ENCODE peak calls at places on chromosomes 4 and X, in five cellular contexts. T, M, N, U and X are unnamed samples. For H3K4me1, the result is how much of the 10 kb centered on the place peaks cover.

GRCh38 chrX:31165241-31166035 is 93.6 kb upstream of the FTHL17 start:
- DNase-seq in N (no peak), M (no peak), T (no peak), U (no peak), X (no peak)

GRCh38 chrX:151458824-151459223 is 61.8 kb downstream of the VMA21 start:
- DNase-seq in T (no peak), N (no peak), M (no peak), U (no peak), X (no peak)

GRCh38 chr4:124276461-124276860 is 436.1 kb downstream of the ANKRD50 start:
- DNase-seq in N (no peak), M (no peak), U (no peak), T (no peak), X (no peak)

GRCh38 chr4:53421791-53422190 is 44.4 kb downstream of the FIP1L1 start:
- DNase-seq in M (no peak), T (no peak), U (no peak), N (no peak), X (no peak)

GRCh38 chr4:898869-899555 is 33.1 kb downstream of the GAK start:
- DNase-seq in U (no peak), M (no peak), N (no peak), T (no peak), X (no peak)

GRCh38 chr4:122914292-122914904 is 8.0 kb downstream of the NUDT6 start:
- DNase-seq in M (no peak), U (no peak), N (no peak), T (no peak), X (no peak)

GRCh38 chr4:180225977-180226376 is 2017.2 kb upstream of the TENM3 start:
- DNase-seq in U (no peak), T (no peak), N (no peak), M (no peak), X (no peak)

GRCh38 chrX:27336466-27337091 is 126.6 kb downstream of the PPP4R3C start:
- DNase-seq in N (peak), T (peak), M (no peak), U (peak), X (no peak)

GRCh38 chrX:39577976-39578962 is 519.5 kb downstream of the BCOR start:
- DNase-seq in N (peak), T (peak), M (peak), U (peak), X (no peak)

GRCh38 chrX:78029663-78030062 is 60.2 kb upstream of the PGAM4 start:
- DNase-seq in N (peak), T (peak), U (peak), M (no peak), X (peak)

GRCh38 chr4:152983774-152984411 is 47.8 kb downstream of the FHDC1 start:
- DNase-seq in N (no peak), U (no peak), T (no peak), M (no peak), X (no peak)

DNA sequence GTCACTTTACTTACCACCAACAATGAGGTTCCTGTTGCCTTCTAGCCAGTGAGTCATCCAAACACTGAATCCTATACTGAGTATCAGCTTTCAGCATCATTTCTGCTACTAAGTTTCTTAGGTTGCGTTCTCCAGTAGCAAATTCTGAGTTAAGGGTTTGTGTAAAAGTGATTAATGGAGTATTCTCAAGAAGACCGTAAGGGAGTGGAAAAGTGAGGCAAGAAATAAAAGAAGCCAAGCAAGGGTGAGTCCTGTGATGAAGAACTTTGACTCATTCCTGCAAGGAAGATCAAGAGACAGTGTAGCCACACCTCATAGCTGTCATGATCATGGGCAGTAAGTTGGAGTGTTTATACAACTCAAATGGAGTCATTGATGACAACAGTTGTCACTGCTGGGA is 446.2 kb downstream of the RAPGEF2 start:
- DNase-seq in N (no peak), T (no peak), U (no peak), M (no peak), X (no peak)
- TF ChIP-seq POLR2A in N (no peak), T (no peak), U (no peak), M (no peak), X (no peak)

GRCh38 chr4:187908079-187908501 is 87.5 kb upstream of the ZFP42 start:
- DNase-seq in M (no peak), T (no peak), N (no peak), U (no peak), X (no peak)
- H3K4me3 ChIP-seq in M (no peak), T (no peak), N (no peak), U (no peak), X (no peak)

DNA sequence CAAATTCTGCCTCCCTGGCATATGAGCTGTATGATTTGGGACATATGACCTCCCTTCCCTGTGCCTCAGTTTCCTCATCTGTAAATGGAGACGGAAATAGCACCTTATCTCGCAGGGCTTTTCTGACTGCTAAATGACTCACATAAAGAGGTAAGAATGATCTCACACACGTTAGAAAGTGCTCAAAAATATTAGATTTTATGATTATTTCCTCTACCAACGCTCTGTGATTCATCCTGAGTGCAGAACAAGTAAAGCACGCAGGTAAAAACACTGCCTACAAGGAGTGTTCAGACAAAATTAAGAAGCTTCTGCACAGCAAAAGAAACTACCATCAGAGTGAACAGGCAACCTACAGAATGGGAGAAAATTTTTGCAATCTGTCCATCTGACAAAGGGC is 21.1 kb downstream of the ACSL1 start:
- DNase-seq in M (no peak), T (no peak), U (no peak), N (no peak), X (no peak)
- H3K4me1 ChIP-seq in M (under half), T (under half), U (half or more), N (under half), X (under half)

DNA sequence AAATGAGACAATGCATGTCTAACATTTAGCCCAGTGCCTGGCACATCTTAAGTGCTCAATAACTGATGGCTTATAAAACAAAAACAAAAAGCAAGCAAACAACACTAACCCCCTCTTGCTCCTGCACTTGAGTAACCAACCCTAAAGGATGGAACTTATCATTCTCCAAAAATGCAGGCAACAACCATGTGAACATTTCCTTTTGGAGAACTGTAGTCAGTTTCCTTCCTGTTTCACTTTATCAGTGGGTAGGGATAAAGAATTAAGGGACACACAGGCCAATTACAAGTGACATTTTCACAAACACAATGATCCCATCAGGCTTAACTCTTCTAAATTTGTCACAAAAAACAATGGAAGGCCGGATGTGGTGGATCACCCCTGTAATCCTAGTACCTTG is 30.4 kb downstream of the RPS3A start:
- DNase-seq in N (no peak), M (no peak), T (no peak), U (no peak), X (no peak)
- TF ChIP-seq POLR2A in N (no peak), M (no peak), T (no peak), U (no peak), X (no peak)

GRCh38 chr4:128451270-128451905 is 163.8 kb upstream of the PGRMC2 start:
- DNase-seq in T (no peak), N (no peak), M (no peak), U (no peak), X (no peak)

GRCh38 chr4:128455076-128455345 is 167.4 kb upstream of the PGRMC2 start:
- DNase-seq in U (no peak), T (no peak), M (no peak), N (no peak), X (no peak)

GRCh38 chr4:128452415-128452814 is 164.8 kb upstream of the PGRMC2 start:
- DNase-seq in N (no peak), M (no peak), T (no peak), U (no peak), X (no peak)

GRCh38 chr4:128455480-128455879 is 167.9 kb upstream of the PGRMC2 start:
- DNase-seq in T (no peak), U (no peak), N (no peak), M (no peak), X (no peak)

DNA sequence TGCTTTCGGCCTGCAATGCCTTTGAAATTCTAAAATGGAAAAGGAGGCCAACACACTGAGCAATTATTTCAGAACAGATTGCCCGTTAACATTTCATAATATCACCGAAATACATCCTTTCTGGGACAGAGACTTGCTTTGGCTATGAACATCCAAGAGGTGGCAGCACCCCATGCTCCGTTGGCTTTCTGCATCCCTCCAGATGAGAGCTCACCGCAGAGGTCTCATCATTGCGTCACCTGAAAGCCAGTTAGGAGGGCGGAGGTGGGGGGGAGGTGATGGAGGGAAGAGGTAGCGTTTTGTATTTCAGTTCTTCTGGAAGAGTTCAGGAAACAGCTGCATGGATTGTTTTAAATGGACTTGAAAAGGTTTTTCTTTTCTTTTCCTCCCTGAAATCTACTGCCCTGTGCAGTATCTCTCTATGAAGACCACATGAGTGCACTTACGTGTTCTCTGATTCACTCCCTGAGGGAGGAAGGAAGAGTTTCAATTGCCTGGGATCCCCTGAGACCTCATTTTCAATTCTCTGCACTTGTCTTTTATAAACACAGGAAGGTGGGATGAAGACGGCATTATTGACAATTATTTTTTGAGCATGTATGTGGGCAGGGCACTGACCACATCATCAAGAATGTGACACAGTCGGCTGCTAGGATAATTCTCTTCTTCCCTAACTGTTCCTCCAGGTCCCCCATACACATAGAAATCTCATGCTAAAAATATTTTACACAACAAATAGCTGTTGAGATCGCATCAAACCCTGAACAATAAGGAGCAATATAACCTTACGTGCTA is 166.9 kb upstream of the PGRMC2 start:
- DNase-seq in U (peak), M (peak), N (peak), T (peak), X (peak)
- H3K4me3 ChIP-seq in U (no peak), M (no peak), N (no peak), T (no peak), X (no peak)